ENCODE peak calls at places on chromosomes 1 and 21, in six cellular contexts. One of them, this sample, is unnamed.

GRCh38 chr1:207002731-207003146 is 29.8 kb downstream of the C1orf116 start:
- DNase-seq in stimulated activated CD4-positive, alpha-beta T cell treated with anti-CD3 and anti-CD28 coated beads, TNF-alpha, amount 100 ng/mL, for 48 hours: no peak
- DNase-seq in activated T-helper 1 cell treated with Interleukin-2 at 50 U/mL for 16 hours: no peak
- DNase-seq in naive B cell: no peak
- DNase-seq in Daoy: no peak
- DNase-seq in mucosa of descending colon: no peak
- DNase-seq in this sample: no peak

GRCh38 chr1:31665264-31665878 is 20.7 kb upstream of the PEF1 start:
- DNase-seq in activated T-helper 1 cell treated with Interleukin-2 at 50 U/mL for 16 hours: no peak
- DNase-seq in mucosa of descending colon: no peak
- DNase-seq in naive B cell: no peak
- DNase-seq in Daoy: no peak
- DNase-seq in stimulated activated CD4-positive, alpha-beta T cell treated with anti-CD3 and anti-CD28 coated beads, TNF-alpha, amount 100 ng/mL, for 48 hours: no peak
- DNase-seq in this sample: no peak

GRCh38 chr1:156859523-156860112 is 701 bp upstream of the INSRR start:
- DNase-seq in naive B cell: no peak
- DNase-seq in stimulated activated CD4-positive, alpha-beta T cell treated with anti-CD3 and anti-CD28 coated beads, TNF-alpha, amount 100 ng/mL, for 48 hours: no peak
- DNase-seq in activated T-helper 1 cell treated with Interleukin-2 at 50 U/mL for 16 hours: no peak
- DNase-seq in Daoy: peak
- DNase-seq in mucosa of descending colon: no peak
- DNase-seq in this sample: no peak

GRCh38 chr1:40929145-40929544 is 50.4 kb upstream of the CTPS1 start:
- DNase-seq in mucosa of descending colon: no peak
- DNase-seq in activated T-helper 1 cell treated with Interleukin-2 at 50 U/mL for 16 hours: no peak
- DNase-seq in stimulated activated CD4-positive, alpha-beta T cell treated with anti-CD3 and anti-CD28 coated beads, TNF-alpha, amount 100 ng/mL, for 48 hours: no peak
- DNase-seq in Daoy: no peak
- DNase-seq in naive B cell: no peak
- DNase-seq in this sample: no peak

GRCh38 chr1:8712413-8713229 is 104.8 kb downstream of the RERE start:
- DNase-seq in Daoy: peak
- DNase-seq in stimulated activated CD4-positive, alpha-beta T cell treated with anti-CD3 and anti-CD28 coated beads, TNF-alpha, amount 100 ng/mL, for 48 hours: no peak
- DNase-seq in naive B cell: peak
- DNase-seq in activated T-helper 1 cell treated with Interleukin-2 at 50 U/mL for 16 hours: no peak
- DNase-seq in mucosa of descending colon: no peak
- DNase-seq in this sample: no peak

GRCh38 chr1:5949074-5949760 is 43.0 kb downstream of the NPHP4 start:
- DNase-seq in mucosa of descending colon: peak
- DNase-seq in activated T-helper 1 cell treated with Interleukin-2 at 50 U/mL for 16 hours: no peak
- DNase-seq in naive B cell: no peak
- DNase-seq in Daoy: no peak
- DNase-seq in stimulated activated CD4-positive, alpha-beta T cell treated with anti-CD3 and anti-CD28 coated beads, TNF-alpha, amount 100 ng/mL, for 48 hours: no peak
- DNase-seq in this sample: no peak

GRCh38 chr1:95733031-95733430 is 499.0 kb downstream of the RWDD3 start:
- DNase-seq in Daoy: no peak
- DNase-seq in naive B cell: no peak
- DNase-seq in mucosa of descending colon: no peak
- DNase-seq in stimulated activated CD4-positive, alpha-beta T cell treated with anti-CD3 and anti-CD28 coated beads, TNF-alpha, amount 100 ng/mL, for 48 hours: no peak
- DNase-seq in activated T-helper 1 cell treated with Interleukin-2 at 50 U/mL for 16 hours: no peak
- DNase-seq in this sample: no peak

GRCh38 chr21:46550511-46550941 is 54.4 kb downstream of the S100B start:
- DNase-seq in activated T-helper 1 cell treated with Interleukin-2 at 50 U/mL for 16 hours: peak
- DNase-seq in stimulated activated CD4-positive, alpha-beta T cell treated with anti-CD3 and anti-CD28 coated beads, TNF-alpha, amount 100 ng/mL, for 48 hours: no peak
- DNase-seq in Daoy: no peak
- DNase-seq in mucosa of descending colon: no peak
- DNase-seq in naive B cell: peak
- DNase-seq in this sample: no peak

GRCh38 chr1:19462781-19463180 is 22.6 kb downstream of the CAPZB start:
- DNase-seq in stimulated activated CD4-positive, alpha-beta T cell treated with anti-CD3 and anti-CD28 coated beads, TNF-alpha, amount 100 ng/mL, for 48 hours: no peak
- DNase-seq in Daoy: no peak
- DNase-seq in activated T-helper 1 cell treated with Interleukin-2 at 50 U/mL for 16 hours: no peak
- DNase-seq in mucosa of descending colon: no peak
- DNase-seq in naive B cell: no peak
- DNase-seq in this sample: no peak

GRCh38 chr1:118077331-118078055 is 107.5 kb downstream of the SPAG17 start:
- DNase-seq in activated T-helper 1 cell treated with Interleukin-2 at 50 U/mL for 16 hours: no peak
- DNase-seq in mucosa of descending colon: peak
- DNase-seq in naive B cell: no peak
- DNase-seq in Daoy: peak
- DNase-seq in stimulated activated CD4-positive, alpha-beta T cell treated with anti-CD3 and anti-CD28 coated beads, TNF-alpha, amount 100 ng/mL, for 48 hours: no peak
- DNase-seq in this sample: no peak

GRCh38 chr1:202579806-202580205 is 130.4 kb downstream of the SYT2 start:
- DNase-seq in stimulated activated CD4-positive, alpha-beta T cell treated with anti-CD3 and anti-CD28 coated beads, TNF-alpha, amount 100 ng/mL, for 48 hours: no peak
- DNase-seq in naive B cell: no peak
- DNase-seq in activated T-helper 1 cell treated with Interleukin-2 at 50 U/mL for 16 hours: no peak
- DNase-seq in mucosa of descending colon: no peak
- DNase-seq in Daoy: peak
- DNase-seq in this sample: no peak

GRCh38 chr1:5509664-5510452 is 482.4 kb downstream of the NPHP4 start:
- DNase-seq in mucosa of descending colon: peak
- DNase-seq in naive B cell: peak
- DNase-seq in activated T-helper 1 cell treated with Interleukin-2 at 50 U/mL for 16 hours: peak
- DNase-seq in stimulated activated CD4-positive, alpha-beta T cell treated with anti-CD3 and anti-CD28 coated beads, TNF-alpha, amount 100 ng/mL, for 48 hours: peak
- DNase-seq in Daoy: peak
- DNase-seq in this sample: no peak

GRCh38 chr1:150764617-150765090 is 924 bp downstream of the CTSS start:
- DNase-seq in stimulated activated CD4-positive, alpha-beta T cell treated with anti-CD3 and anti-CD28 coated beads, TNF-alpha, amount 100 ng/mL, for 48 hours: no peak
- DNase-seq in Daoy: peak
- DNase-seq in naive B cell: no peak
- DNase-seq in activated T-helper 1 cell treated with Interleukin-2 at 50 U/mL for 16 hours: no peak
- DNase-seq in mucosa of descending colon: no peak
- DNase-seq in this sample: no peak

GRCh38 chr1:247295746-247296145 is 35.9 kb downstream of the ZNF496 start:
- DNase-seq in activated T-helper 1 cell treated with Interleukin-2 at 50 U/mL for 16 hours: no peak
- DNase-seq in naive B cell: no peak
- DNase-seq in Daoy: peak
- DNase-seq in stimulated activated CD4-positive, alpha-beta T cell treated with anti-CD3 and anti-CD28 coated beads, TNF-alpha, amount 100 ng/mL, for 48 hours: no peak
- DNase-seq in mucosa of descending colon: no peak
- DNase-seq in this sample: no peak

GRCh38 chr1:161172349-161172748 is 5.0 kb downstream of the B4GALT3 start:
- DNase-seq in mucosa of descending colon: no peak
- DNase-seq in stimulated activated CD4-positive, alpha-beta T cell treated with anti-CD3 and anti-CD28 coated beads, TNF-alpha, amount 100 ng/mL, for 48 hours: no peak
- DNase-seq in activated T-helper 1 cell treated with Interleukin-2 at 50 U/mL for 16 hours: no peak
- DNase-seq in naive B cell: no peak
- DNase-seq in Daoy: no peak
- DNase-seq in this sample: no peak

GRCh38 chr1:165257969-165258459 is 98.5 kb downstream of the LMX1A start:
- DNase-seq in activated T-helper 1 cell treated with Interleukin-2 at 50 U/mL for 16 hours: no peak
- DNase-seq in mucosa of descending colon: peak
- DNase-seq in stimulated activated CD4-positive, alpha-beta T cell treated with anti-CD3 and anti-CD28 coated beads, TNF-alpha, amount 100 ng/mL, for 48 hours: peak
- DNase-seq in Daoy: peak
- DNase-seq in naive B cell: no peak
- DNase-seq in this sample: no peak

This sample was measured in activated naive CD4-positive, alpha-beta T cell treated with anti-CD3 and anti-CD28 coated beads, Interleukin-2, amount 50 U/mL, for 72 hours.